ENCODE peak calls at places on chromosomes 11 and 22, in five cellular contexts. A is right cardiac atrium, V is spleen, B is kidney epithelial cell, G is suprapubic skin. S is an unnamed sample.

GRCh38 chr11:96010683-96011082 is 86.8 kb upstream of the MTMR2 start:
- DNase-seq in G (no peak), V (no peak), B (no peak), A (no peak), S (no peak)

GRCh38 chr11:61498767-61499341 is 9.7 kb upstream of the LRRC10B start:
- DNase-seq in G (no peak), A (peak; percentile 3), V (no peak), B (no peak), S (no peak)

GRCh38 chr22:24583221-24583971 is 9.5 kb downstream of the LRRC75B start:
- DNase-seq in V (peak; percentile 64), B (no peak), A (peak; percentile 72), G (peak; percentile 67), S (no peak)

GRCh38 chr22:19292262-19293230 is 1.0 kb upstream of the CLTCL1 start:
- DNase-seq in V (peak; percentile 82), B (no peak), G (peak; percentile 67), A (peak; percentile 56), S (no peak)

GRCh38 chr22:17198188-17199130 is 20.8 kb downstream of the ADA2 start:
- DNase-seq in B (no peak), A (peak; percentile 86), G (no peak), V (no peak), S (peak; percentile 86)

GRCh38 chr11:110093407-110094297 is 460 bp downstream of the ZC3H12C start:
- DNase-seq in G (peak; percentile 80), B (no peak), A (peak; percentile 85), V (peak; percentile 85), S (peak; percentile 63)

GRCh38 chr11:44548032-44548695 is 17.3 kb upstream of the CD82 start:
- DNase-seq in B (no peak), V (no peak), A (no peak), G (no peak), S (no peak)

GRCh38 chr11:133905677-133906156 is 51.1 kb downstream of the IGSF9B start:
- DNase-seq in V (peak; percentile 51), G (peak; percentile 17), B (no peak), A (no peak), S (no peak)

GRCh38 chr11:131689049-131689925 is 318.9 kb downstream of the NTM start:
- DNase-seq in A (no peak), B (no peak), G (no peak), V (no peak), S (no peak)

GRCh38 chr22:17726561-17727243 is 47.6 kb downstream of the BID start:
- DNase-seq in V (no peak), A (peak; percentile 67), G (no peak), B (no peak), S (no peak)

GRCh38 chr11:132402056-132402684 is 1031.8 kb downstream of the NTM start:
- DNase-seq in G (no peak), A (peak; percentile 53), V (no peak), B (peak; percentile 12), S (peak; percentile 45)

GRCh38 chr11:66649903-66650302 is 11.4 kb downstream of the RBM4 start:
- DNase-seq in B (no peak), G (no peak), V (no peak), A (no peak), S (no peak)

GRCh38 chr11:134516529-134516928 is 104.5 kb upstream of the B3GAT1 start:
- DNase-seq in A (no peak), B (no peak), V (peak; percentile 64), G (no peak), S (no peak)

GRCh38 chr11:84227970-84228369 is 941.8 kb upstream of the CCDC90B start:
- DNase-seq in V (no peak), B (no peak), G (no peak), A (no peak), S (no peak)

GRCh38 chr11:116331381-116331780 is 441.4 kb downstream of the BUD13 start:
- DNase-seq in G (no peak), B (no peak), A (no peak), V (no peak), S (no peak)

GRCh38 chr11:78417175-78417887 is at the start of gene GAB2:
- DNase-seq in V (peak; percentile 92), A (peak; percentile 81), G (peak; percentile 71), B (no peak), S (no peak)

GRCh38 chr11:67640758-67641113 is 1.2 kb upstream of the TBX10 start:
- DNase-seq in G (peak; percentile 54), A (no peak), V (no peak), B (no peak), S (no peak)

GRCh38 chr11:119006696-119007095 is 8.8 kb downstream of the CENATAC start:
- DNase-seq in G (no peak), A (no peak), V (peak; percentile 0), B (no peak), S (no peak)

GRCh38 chr22:23402275-23403151 is 177.6 kb downstream of the IGLL1 start:
- DNase-seq in V (peak; percentile 88), G (peak; percentile 64), B (no peak), A (peak; percentile 82), S (peak; percentile 28)

GRCh38 chr11:19660076-19660475 is 52.6 kb upstream of the NAV2 start:
- DNase-seq in A (no peak), V (no peak), G (no peak), B (peak; percentile 85), S (no peak)

GRCh38 chr11:45881708-45882368 is 3.6 kb upstream of the MAPK8IP1 start:
- DNase-seq in B (no peak), G (no peak), A (peak; percentile 24), V (no peak), S (no peak)

GRCh38 chr22:22398530-22399327 is 109.8 kb downstream of the ZNF280B start:
- DNase-seq in A (no peak), G (no peak), V (no peak), B (no peak), S (no peak)

GRCh38 chr22:42296381-42296853 is 26.0 kb upstream of the TCF20 start:
- DNase-seq in A (peak; percentile 85), V (no peak), B (no peak), G (no peak), S (peak; percentile 62)

GRCh38 chr22:47382164-47382890 is 619.9 kb downstream of the TBC1D22A start:
- DNase-seq in V (peak; percentile 44), G (peak; percentile 28), B (no peak), A (peak; percentile 20), S (no peak)

GRCh38 chr11:124884869-124885479 is 12.7 kb downstream of the ROBO4 start:
- DNase-seq in V (no peak), A (no peak), G (no peak), B (no peak), S (no peak)

GRCh38 chr11:1563697-1564534 is 8.2 kb downstream of the DUSP8 start:
- DNase-seq in V (no peak), A (no peak), B (no peak), G (peak; percentile 59), S (no peak)

GRCh38 chr22:37884420-37884819 is 21.7 kb upstream of the MICALL1 start:
- DNase-seq in G (no peak), B (no peak), A (no peak), V (no peak), S (no peak)

GRCh38 chr22:25176175-25176574 is 23.5 kb upstream of the CRYBB3 start:
- DNase-seq in V (no peak), G (no peak), B (no peak), A (no peak), S (no peak)

GRCh38 chr11:43779306-43779705 is 98.8 kb downstream of the HSD17B12 start:
- DNase-seq in G (no peak), B (no peak), V (no peak), A (no peak), S (no peak)

DNA sequence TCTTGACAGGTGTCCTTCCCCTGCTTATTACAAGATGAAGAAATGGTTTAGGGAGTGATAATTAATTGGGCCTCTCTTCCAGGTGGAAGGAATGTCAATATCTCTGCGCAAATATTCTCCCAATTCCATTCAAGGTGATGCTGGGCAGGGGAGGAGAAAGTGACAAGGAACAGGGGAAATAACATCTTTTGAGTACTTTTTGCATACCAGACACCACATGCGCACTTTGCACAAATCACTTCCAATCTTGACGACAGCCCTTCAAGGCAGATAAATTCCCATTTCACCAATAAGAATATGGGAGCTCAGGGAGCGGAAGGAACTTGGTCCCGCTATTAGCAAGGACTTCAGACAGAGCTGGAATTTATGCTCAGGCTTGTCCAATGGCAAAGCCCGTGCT is 145.1 kb upstream of the TBCEL start:
- DNase-seq in V (no peak), A (no peak), G (no peak), B (no peak), S (no peak)
- H3K4me3 ChIP-seq in V (no peak overlapping the region), A (no peak overlapping the region), G (no peak overlapping the region), B (no peak overlapping the region), S (no peak overlapping the region)

DNA sequence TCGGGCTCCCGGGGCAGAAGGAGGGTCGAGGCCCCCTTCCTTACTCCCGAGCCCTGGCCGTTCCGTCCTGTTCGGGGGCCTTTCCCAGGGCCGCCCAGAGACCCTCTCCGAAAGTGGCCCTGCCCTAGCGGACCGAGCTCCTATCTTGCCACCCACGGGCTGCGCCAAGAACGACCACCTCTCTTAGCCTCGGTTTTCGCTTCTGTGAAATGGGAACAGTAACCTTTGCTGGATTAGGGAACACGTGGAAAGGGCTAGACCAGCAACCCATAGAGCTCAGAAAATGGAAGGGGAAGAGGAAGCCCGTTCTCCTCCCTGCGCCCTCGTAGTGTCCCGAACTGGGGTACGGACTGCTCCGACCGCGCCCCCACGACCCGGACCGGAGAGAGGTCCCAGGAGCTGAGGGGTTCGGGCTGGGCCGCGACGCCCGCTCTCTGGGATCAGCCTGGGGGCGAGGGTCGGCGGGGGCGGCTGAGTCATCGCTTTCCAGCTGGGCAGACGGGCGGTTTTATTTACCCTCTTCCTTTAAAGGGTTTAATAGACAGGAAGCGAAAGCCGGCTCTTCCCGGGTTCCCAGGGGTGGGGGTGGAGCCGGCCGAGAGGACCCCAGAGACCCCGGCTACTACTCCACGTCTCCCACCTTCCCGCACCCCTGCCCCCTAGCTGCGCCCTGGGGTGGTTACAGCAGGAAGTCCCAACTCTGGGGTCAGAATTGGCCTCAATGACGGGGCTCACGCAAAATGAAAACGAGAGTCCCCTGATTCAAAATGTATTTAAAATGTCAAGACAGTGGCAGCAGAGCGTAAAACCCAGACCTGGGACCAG is 872 bp upstream of the PHLDA2 start:
- DNase-seq in G (peak; percentile 79), A (peak; percentile 76), V (peak; percentile 82), B (no peak), S (peak; percentile 61)
- H3K4me3 ChIP-seq in G (peak overlapping the region; percentile 68), A (peak overlapping the region; percentile 21), V (peak overlapping the region; percentile 56), B (peak overlapping the region; percentile 67), S (peak overlapping the region; percentile 62)

GRCh38 chr11:35683728-35684339 is 21.3 kb downstream of the TRIM44 start:
- DNase-seq in A (no peak), G (no peak), B (no peak), V (no peak), S (no peak)
- H3K4me3 ChIP-seq in A (no peak overlapping the region), G (no peak overlapping the region), B (no peak overlapping the region), V (no peak overlapping the region), S (no peak overlapping the region)

DNA sequence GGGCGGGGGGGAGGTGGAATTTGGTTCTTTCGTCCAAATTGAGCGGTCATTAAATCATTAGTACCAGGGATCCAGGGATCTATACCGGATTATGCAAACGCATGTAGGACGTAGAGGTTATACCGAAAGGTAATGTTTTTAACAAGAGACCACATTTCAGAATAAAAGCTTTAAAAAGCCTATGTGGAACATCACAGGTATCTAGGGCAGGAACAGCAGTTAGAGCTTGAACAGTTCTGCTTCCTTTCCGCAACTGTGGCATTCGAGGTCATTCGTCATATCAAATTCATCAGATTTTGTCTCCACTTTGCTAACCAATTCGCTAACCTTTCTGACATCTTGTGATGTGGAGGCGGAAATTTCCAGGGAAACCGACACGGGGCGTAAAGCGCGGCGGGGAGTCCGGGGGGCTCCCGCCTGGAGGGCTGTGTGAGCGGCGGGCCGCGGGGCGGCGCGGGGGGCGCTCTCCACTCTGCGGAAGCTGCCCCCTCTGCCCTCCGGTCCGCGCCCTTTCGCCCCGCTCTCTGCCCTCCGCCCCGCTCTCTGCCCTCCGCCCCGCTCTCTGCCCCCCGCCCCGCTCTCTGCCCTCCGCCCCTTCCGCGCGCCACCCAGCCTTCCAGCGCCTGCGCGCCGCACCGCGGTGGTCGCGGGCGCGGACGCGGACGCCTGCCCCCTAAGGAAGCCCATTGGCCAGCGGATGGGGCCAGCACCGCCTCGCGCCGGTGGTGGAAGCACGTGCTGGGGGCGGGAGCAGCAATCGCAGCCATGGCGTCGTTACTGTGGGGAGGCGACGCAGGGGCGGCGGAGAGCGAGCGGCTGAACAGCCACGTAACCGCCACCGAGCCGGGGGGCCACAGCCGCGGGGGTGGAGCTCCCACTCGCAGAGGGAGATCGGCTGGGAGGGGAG is at the start of gene DDX25:
- DNase-seq in B (no peak), A (peak; percentile 63), G (no peak), V (peak; percentile 85), S (no peak)
- H3K4me3 ChIP-seq in B (peak within 1 kb of the TSS; percentile 36), A (peak within 1 kb of the TSS; percentile 89), G (peak within 1 kb of the TSS; percentile 56), V (peak within 1 kb of the TSS; percentile 65), S (peak within 1 kb of the TSS; percentile 59)